ENCODE peak calls at places on chromosomes 1 and 21, in eight cellular contexts. Y is bronchial epithelial cell; Z is retinal pigment epithelial cell; L is CD8-positive, alpha-beta T cell; W is A673; B is GM06990; A is lung; D is cardiac fibroblast. P is an unnamed sample.

GRCh38 chr1:109933856-109934711 is 23.4 kb downstream of the CSF1 start:
- DNase-seq in B (no peak), W (no peak), L (no peak), Z (no peak), A (peak), Y (no peak), D (peak), P (peak)

GRCh38 chr1:33473900-33474299 is 1.5 kb downstream of the ZSCAN20 start:
- DNase-seq in Z (no peak), D (peak), B (no peak), W (no peak), L (no peak), A (no peak), Y (peak), P (peak)

GRCh38 chr1:204191481-204191880 is 4.8 kb downstream of the KISS1 start:
- DNase-seq in L (no peak), D (no peak), W (no peak), A (no peak), Z (no peak), B (no peak), Y (no peak), P (no peak)

GRCh38 chr1:201791775-201792166 is 37.2 kb upstream of the IPO9 start:
- DNase-seq in W (peak), B (no peak), Y (peak), Z (no peak), L (no peak), D (peak), A (no peak), P (peak)

GRCh38 chr1:221449801-221450470 is 292.0 kb downstream of the DUSP10 start:
- DNase-seq in Y (peak), W (no peak), Z (no peak), B (no peak), D (peak), A (no peak), L (no peak), P (peak)

GRCh38 chr1:81509619-81510018 is 291.1 kb upstream of the ADGRL2 start:
- DNase-seq in W (no peak), A (no peak), Z (peak), Y (peak), D (no peak), L (no peak), B (no peak), P (no peak)

GRCh38 chr1:40753142-40753882 is 30.3 kb upstream of the KCNQ4 start:
- DNase-seq in W (no peak), Z (no peak), A (no peak), L (no peak), B (peak), Y (no peak), D (no peak), P (no peak)

GRCh38 chr1:22271847-22272801 is 129.2 kb upstream of the WNT4 start:
- DNase-seq in A (no peak), L (no peak), Z (no peak), D (no peak), W (no peak), B (no peak), Y (no peak), P (no peak)

GRCh38 chr1:196680107-196680506 is 28.3 kb downstream of the CFH start:
- DNase-seq in W (no peak), D (peak), Z (no peak), B (no peak), Y (peak), A (no peak), L (no peak), P (peak)

GRCh38 chr1:41833519-41834000 is 85.2 kb downstream of the HIVEP3 start:
- DNase-seq in A (no peak), Y (no peak), L (no peak), W (no peak), B (no peak), D (no peak), Z (no peak), P (no peak)

GRCh38 chr1:70745199-70745598 is 302.4 kb downstream of the PTGER3 start:
- DNase-seq in W (peak), A (no peak), D (peak), Z (no peak), L (no peak), B (no peak), Y (peak), P (no peak)

GRCh38 chr1:2300004-2300771 is 72.1 kb downstream of the SKI start:
- DNase-seq in Y (no peak), L (peak), A (no peak), B (peak), Z (no peak), W (no peak), D (peak), P (no peak)
- H3K4me3 ChIP-seq in Y (no peak), L (peak), A (no peak), B (peak), Z (no peak), W (peak), D (no peak), P (no peak)

GRCh38 chr1:13788795-13789194 is 88.8 kb downstream of the PRDM2 start:
- DNase-seq in Z (no peak), L (no peak), Y (no peak), B (no peak), D (no peak), A (no peak), W (no peak), P (no peak)
- TF ChIP-seq CTCF in Z (no peak), L (no peak), Y (no peak), B (no peak), D (no peak), A (no peak), W (peak), P (no peak)

GRCh38 chr21:34553199-34553952 is 41.4 kb upstream of the KCNE1 start:
- DNase-seq in D (peak), L (no peak), Y (peak), B (no peak), Z (no peak), A (no peak), W (peak), P (peak)
- H3K4me3 ChIP-seq in D (no peak), L (no peak), Y (no peak), B (no peak), Z (peak), A (no peak), W (no peak), P (no peak)

GRCh38 chr1:118223426-118223825 is 38.4 kb upstream of the SPAG17 start:
- DNase-seq in L (no peak), A (no peak), D (peak), Y (peak), Z (no peak), B (no peak), W (peak), P (no peak)
- TF ChIP-seq CTCF in L (no peak), A (no peak), D (peak), Y (peak), Z (peak), B (peak), W (peak), P (peak)

GRCh38 chr1:15215116-15215515 is 31.9 kb upstream of the FHAD1 start:
- DNase-seq in L (no peak), Y (no peak), W (no peak), Z (no peak), A (no peak), D (no peak), B (no peak), P (no peak)

GRCh38 chr1:15213333-15213732 is 33.7 kb upstream of the FHAD1 start:
- DNase-seq in D (no peak), Z (no peak), Y (no peak), B (no peak), W (no peak), A (no peak), L (no peak), P (peak)

GRCh38 chr1:15212216-15212988 is 34.6 kb upstream of the FHAD1 start:
- DNase-seq in W (no peak), Y (no peak), Z (no peak), D (no peak), B (no peak), A (no peak), L (no peak), P (no peak)

GRCh38 chr1:15212989-15213291 is 34.1 kb upstream of the FHAD1 start:
- DNase-seq in A (no peak), Y (no peak), D (no peak), B (no peak), W (peak), Z (no peak), L (no peak), P (no peak)

DNA sequence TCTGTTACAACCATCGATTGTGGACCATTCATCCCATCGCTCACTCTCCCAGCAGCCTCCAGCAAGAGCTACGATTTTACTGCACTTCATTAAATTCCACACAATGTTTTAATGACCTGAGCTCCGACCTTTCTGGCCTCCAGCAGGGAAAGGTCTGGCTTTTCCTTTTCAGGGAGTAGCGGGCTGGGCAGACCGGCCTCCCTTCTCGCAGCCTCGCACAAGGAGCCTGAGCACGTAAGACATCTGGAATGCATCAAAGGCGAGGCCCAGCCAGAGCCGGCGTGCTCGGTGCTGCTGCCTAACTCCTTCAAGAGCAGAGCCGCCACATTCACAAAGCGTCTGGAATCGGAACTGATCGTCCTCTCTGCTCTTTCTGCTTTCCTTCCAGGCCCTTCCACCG is 32.5 kb upstream of the FHAD1 start:
- DNase-seq in L (no peak), D (peak), B (no peak), Y (no peak), Z (no peak), A (no peak), W (no peak), P (peak)
- H3K4me3 ChIP-seq in L (no peak), D (no peak), B (no peak), Y (no peak), Z (no peak), A (no peak), W (no peak), P (no peak)

DNA sequence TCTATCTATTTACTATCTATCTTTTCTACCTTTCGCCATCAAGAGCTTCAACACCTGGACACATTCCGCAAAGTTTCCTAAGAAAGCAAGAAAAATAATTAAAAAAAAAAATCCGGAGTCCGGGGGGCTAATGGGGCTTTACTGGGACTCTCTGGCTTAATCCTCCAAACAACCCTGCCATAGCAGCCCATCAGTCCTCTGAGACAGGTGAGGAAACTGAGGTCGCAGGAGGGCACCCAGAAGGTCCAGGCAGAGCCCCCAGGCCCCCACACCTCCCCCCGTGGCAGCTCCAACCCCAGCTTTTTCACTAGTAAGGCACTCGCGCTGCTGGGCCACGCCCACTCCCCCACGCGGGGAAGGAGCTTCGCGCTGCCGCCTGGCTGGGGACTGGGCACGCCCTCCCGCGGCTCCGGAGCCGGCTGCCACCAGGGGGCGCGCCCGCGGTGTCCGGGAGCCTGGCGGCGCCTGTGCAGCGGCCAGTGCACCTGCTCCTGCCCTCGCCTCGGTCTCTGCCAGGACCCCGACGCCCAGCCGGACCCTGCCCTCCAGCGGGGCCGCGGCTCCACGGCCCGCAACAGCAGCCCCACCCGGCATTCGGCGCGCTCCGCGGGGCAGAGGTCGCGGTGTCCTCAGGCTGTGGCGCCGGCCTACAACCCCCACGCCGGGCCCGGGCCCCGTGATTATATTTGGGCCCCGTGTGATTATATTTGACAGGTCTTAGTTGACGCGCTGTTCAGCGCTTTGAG is 54.1 kb upstream of the SAMD11 start:
- DNase-seq in A (peak), W (peak), Y (peak), L (peak), B (peak), Z (no peak), D (peak), P (peak)
- TF ChIP-seq CTCF in A (peak), W (peak), Y (peak), L (peak), B (peak), Z (peak), D (peak), P (peak)

P was measured in foreskin fibroblast.